ENCODE peak calls at places on chromosomes 2 and 18, in ten cellular contexts. D, N, I, H, P, R, M, E, L and Q are unnamed samples.

GRCh38 chr2:30903326-30903725 is 96.1 kb upstream of the CAPN13 start:
- DNase-seq in D (no peak), N (no peak), I (no peak), H (no peak), P (no peak), R (no peak), M (no peak), E (no peak), L (no peak), Q (no peak)

GRCh38 chr2:146370821-146371220 is 1474.0 kb upstream of the ACVR2A start:
- DNase-seq in D (no peak), N (peak), I (peak), H (no peak), P (no peak), R (peak), M (no peak), E (peak), L (no peak), Q (peak)

GRCh38 chr2:214482716-214483115 is 71.9 kb downstream of the VWC2L start:
- DNase-seq in D (no peak), N (no peak), I (no peak), H (no peak), P (no peak), R (no peak), M (no peak), E (no peak), L (no peak), Q (no peak)

GRCh38 chr2:86786001-86786536 is 4.6 kb downstream of the CD8A start:
- DNase-seq in D (no peak), N (no peak), I (no peak), H (no peak), P (no peak), R (no peak), M (no peak), E (no peak), L (no peak), Q (no peak)

GRCh38 chr18:34548120-34548972 is 161.8 kb upstream of the DTNA start:
- DNase-seq in D (no peak), N (no peak), I (no peak), H (no peak), P (no peak), R (no peak), M (peak), E (no peak), L (no peak), Q (no peak)

GRCh38 chr2:186641807-186642321 is 52.0 kb upstream of the FAM171B start:
- DNase-seq in D (no peak), N (peak), I (peak), H (peak), P (no peak), R (peak), M (peak), E (peak), L (peak), Q (peak)

GRCh38 chr18:73119574-73119973 is 251.8 kb upstream of the NETO1 start:
- DNase-seq in D (no peak), N (no peak), I (no peak), H (no peak), P (no peak), R (no peak), M (no peak), E (no peak), L (peak), Q (no peak)

GRCh38 chr2:73859721-73860586 is 31.2 kb downstream of the STAMBP start:
- DNase-seq in D (no peak), N (peak), I (peak), H (peak), P (no peak), R (peak), M (no peak), E (peak), L (peak), Q (no peak)

GRCh38 chr18:8770655-8771054 is 65.3 kb downstream of the MTCL1 start:
- DNase-seq in D (no peak), N (no peak), I (no peak), H (no peak), P (no peak), R (no peak), M (no peak), E (no peak), L (no peak), Q (no peak)

GRCh38 chr18:25830787-25831186 is 259.6 kb downstream of the SS18 start:
- DNase-seq in D (no peak), N (peak), I (peak), H (peak), P (no peak), R (peak), M (no peak), E (peak), L (no peak), Q (peak)

GRCh38 chr2:37886745-37887144 is 38.3 kb upstream of the RMDN2 start:
- DNase-seq in D (no peak), N (peak), I (peak), H (no peak), P (no peak), R (peak), M (no peak), E (peak), L (no peak), Q (no peak)

GRCh38 chr18:37612519-37612918 is 46.9 kb upstream of the CELF4 start:
- DNase-seq in D (no peak), N (no peak), I (peak), H (no peak), P (no peak), R (no peak), M (no peak), E (no peak), L (no peak), Q (no peak)

GRCh38 chr2:148906136-148906535 is 31.1 kb downstream of the KIF5C start:
- DNase-seq in D (no peak), N (no peak), I (no peak), H (no peak), P (no peak), R (no peak), M (no peak), E (peak), L (no peak), Q (no peak)

GRCh38 chr18:9469700-9470099 is 5.6 kb upstream of the RALBP1 start:
- DNase-seq in D (no peak), N (no peak), I (peak), H (no peak), P (no peak), R (no peak), M (no peak), E (peak), L (no peak), Q (no peak)

GRCh38 chr2:39306626-39307025 is 62.9 kb upstream of the CDKL4 start:
- DNase-seq in D (no peak), N (no peak), I (no peak), H (no peak), P (no peak), R (no peak), M (no peak), E (no peak), L (no peak), Q (no peak)

GRCh38 chr2:203805485-203805838 is 62.1 kb upstream of the CTLA4 start:
- DNase-seq in D (no peak), N (no peak), I (no peak), H (no peak), P (no peak), R (no peak), M (no peak), E (no peak), L (no peak), Q (no peak)

GRCh38 chr2:230865766-230866703 is 1.3 kb downstream of the ITM2C start:
- DNase-seq in D (no peak), N (no peak), I (peak), H (no peak), P (peak), R (no peak), M (peak), E (peak), L (peak), Q (no peak)

GRCh38 chr2:152157253-152157652 is 18.3 kb downstream of the STAM2 start:
- DNase-seq in D (no peak), N (no peak), I (no peak), H (no peak), P (no peak), R (no peak), M (peak), E (no peak), L (no peak), Q (no peak)

GRCh38 chr2:128236491-128237035 is 82.1 kb downstream of the HS6ST1 start:
- DNase-seq in D (no peak), N (peak), I (peak), H (peak), P (peak), R (peak), M (no peak), E (peak), L (no peak), Q (no peak)

GRCh38 chr2:221106241-221106640 is 465.9 kb downstream of the EPHA4 start:
- DNase-seq in D (no peak), N (no peak), I (no peak), H (no peak), P (no peak), R (no peak), M (no peak), E (no peak), L (no peak), Q (no peak)

GRCh38 chr2:219277703-219278654 is 1.2 kb upstream of the DNAJB2 start:
- DNase-seq in D (peak), N (peak), I (peak), H (no peak), P (peak), R (peak), M (peak), E (peak), L (peak), Q (no peak)

GRCh38 chr18:63956755-63957154 is 7.7 kb downstream of the HMSD start:
- DNase-seq in D (no peak), N (no peak), I (no peak), H (no peak), P (no peak), R (no peak), M (no peak), E (peak), L (no peak), Q (no peak)

GRCh38 chr2:109435866-109436634 is 177.7 kb downstream of the SEPTIN10 start:
- DNase-seq in D (peak), N (peak), I (peak), H (no peak), P (peak), R (peak), M (no peak), E (peak), L (peak), Q (no peak)

GRCh38 chr18:79062806-79063205 is 6.4 kb upstream of the ATP9B start:
- DNase-seq in D (no peak), N (no peak), I (no peak), H (no peak), P (no peak), R (no peak), M (no peak), E (no peak), L (no peak), Q (no peak)

GRCh38 chr2:124034265-124034664 is 9.2 kb downstream of the CNTNAP5 start:
- DNase-seq in D (no peak), N (no peak), I (no peak), H (no peak), P (no peak), R (no peak), M (no peak), E (no peak), L (no peak), Q (no peak)

GRCh38 chr2:238652053-238652770 is 195.7 kb upstream of the TWIST2 start:
- DNase-seq in D (no peak), N (no peak), I (no peak), H (no peak), P (no peak), R (no peak), M (no peak), E (no peak), L (no peak), Q (no peak)

GRCh38 chr2:88866756-88867155 is 175.3 kb downstream of the RPIA start:
- DNase-seq in D (no peak), N (no peak), I (no peak), H (no peak), P (no peak), R (no peak), M (no peak), E (no peak), L (peak), Q (no peak)

GRCh38 chr2:2889141-2889540 is 488.5 kb downstream of the EIPR1 start:
- DNase-seq in D (no peak), N (no peak), I (no peak), H (no peak), P (no peak), R (no peak), M (no peak), E (no peak), L (no peak), Q (no peak)

GRCh38 chr2:74424139-74424992 is 2.8 kb downstream of the WDR54 start:
- DNase-seq in D (peak), N (no peak), I (no peak), H (no peak), P (peak), R (no peak), M (no peak), E (peak), L (no peak), Q (no peak)

GRCh38 chr2:192025607-192026006 is 169.1 kb downstream of the TMEFF2 start:
- DNase-seq in D (no peak), N (no peak), I (no peak), H (no peak), P (no peak), R (no peak), M (peak), E (no peak), L (no peak), Q (no peak)

DNA sequence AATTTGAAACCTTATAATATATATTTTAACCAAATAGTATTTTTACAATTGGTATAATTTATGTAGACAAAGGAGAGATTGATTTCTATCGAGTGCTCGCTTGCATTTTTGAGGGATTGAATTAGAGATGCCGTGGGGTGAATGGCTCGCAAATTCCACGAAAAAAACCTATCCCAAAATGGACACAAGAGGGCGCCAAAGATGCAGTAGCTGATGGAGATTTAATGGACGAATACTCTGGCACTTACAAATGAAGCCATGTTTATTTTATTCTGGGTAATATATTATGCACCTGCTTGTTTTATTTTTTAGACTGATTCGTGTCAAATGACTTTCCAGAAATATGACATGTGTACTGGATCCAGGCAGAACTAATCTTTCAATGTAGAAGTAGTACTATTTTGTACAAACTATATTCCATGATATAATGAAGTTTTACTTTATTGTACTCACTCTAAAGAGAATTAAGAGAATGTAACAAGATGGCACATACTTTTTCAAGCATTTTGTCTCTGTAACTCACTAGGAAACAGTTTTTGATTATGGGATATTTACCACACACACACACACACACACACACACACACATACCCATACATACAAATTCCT is 505.4 kb downstream of the PLCL1 start:
- DNase-seq in D (no peak), N (peak), I (peak), H (no peak), P (no peak), R (peak), M (peak), E (peak), L (peak), Q (no peak)
- TF ChIP-seq CTCF in D (no peak), N (peak), I (peak), H (peak), P (no peak), R (peak), M (peak), E (peak), L (peak), Q (peak)

GRCh38 chr2:201436141-201436540 is 15.1 kb downstream of the TRAK2 start:
- DNase-seq in D (no peak), N (no peak), I (no peak), H (no peak), P (no peak), R (no peak), M (no peak), E (no peak), L (no peak), Q (no peak)

GRCh38 chr2:201430839-201431238 is 20.4 kb downstream of the TRAK2 start:
- DNase-seq in D (no peak), N (no peak), I (no peak), H (no peak), P (no peak), R (no peak), M (no peak), E (no peak), L (no peak), Q (no peak)

GRCh38 chr2:201432038-201432437 is 19.2 kb downstream of the TRAK2 start:
- DNase-seq in D (no peak), N (peak), I (peak), H (peak), P (no peak), R (peak), M (no peak), E (peak), L (peak), Q (peak)

GRCh38 chr2:201433389-201433995 is 17.8 kb downstream of the TRAK2 start:
- DNase-seq in D (no peak), N (no peak), I (no peak), H (no peak), P (no peak), R (no peak), M (no peak), E (no peak), L (no peak), Q (no peak)

GRCh38 chr2:201432551-201433388 is 18.5 kb downstream of the TRAK2 start:
- DNase-seq in D (peak), N (peak), I (peak), H (no peak), P (no peak), R (peak), M (peak), E (peak), L (peak), Q (no peak)
- H3K4me3 ChIP-seq in D (no peak), N (no peak), I (no peak), H (no peak), P (no peak), R (no peak), M (no peak), E (no peak), L (no peak), Q (no peak)

GRCh38 chr2:126864861-126865260 is 33.8 kb upstream of the TEX51 start:
- DNase-seq in D (no peak), N (no peak), I (no peak), H (no peak), P (no peak), R (no peak), M (peak), E (no peak), L (no peak), Q (no peak)
- TF ChIP-seq CTCF in D (no peak), N (no peak), I (peak), H (no peak), P (no peak), R (peak), M (peak), E (no peak), L (peak), Q (no peak)

GRCh38 chr18:13278231-13278630 is 59.7 kb downstream of the LDLRAD4 start:
- DNase-seq in D (no peak), N (no peak), I (no peak), H (no peak), P (no peak), R (no peak), M (no peak), E (no peak), L (no peak), Q (no peak)
- H3K4me3 ChIP-seq in D (no peak), N (no peak), I (no peak), H (no peak), P (no peak), R (no peak), M (no peak), E (no peak), L (no peak), Q (no peak)